ENCODE peak calls at places on chromosomes 3 and 15, in seven cellular contexts. U is IMR-90, K is HCT116, N is tibial artery, F is choroid plexus epithelial cell, I is foreskin fibroblast, Z is BJ. L is an unnamed sample.

GRCh38 chr3:18681946-18682345 is 256.8 kb upstream of the SATB1 start:
- DNase-seq in U (no peak), Z (no peak), K (no peak), I (no peak), F (no peak), N (no peak), L (no peak)

GRCh38 chr3:171846594-171846993 is 3.4 kb downstream of the TMEM212 start:
- DNase-seq in N (no peak), I (peak; percentile 51), U (peak; percentile 91), K (no peak), F (peak; percentile 80), Z (no peak), L (peak; percentile 66)

GRCh38 chr15:89732451-89733172 is 18.4 kb downstream of the MESP1 start:
- DNase-seq in N (no peak), I (no peak), F (no peak), K (no peak), Z (no peak), U (no peak), L (no peak)

GRCh38 chr3:192433704-192434103 is 293.6 kb downstream of the FGF12 start:
- DNase-seq in U (no peak), F (no peak), K (no peak), I (no peak), N (no peak), Z (no peak), L (no peak)

GRCh38 chr15:60591491-60592385 is 112.8 kb upstream of the ICE2 start:
- DNase-seq in Z (no peak), I (peak; percentile 57), F (no peak), U (no peak), K (no peak), N (peak; percentile 73), L (peak; percentile 67)

GRCh38 chr3:114706591-114707224 is 412.9 kb downstream of the TIGIT start:
- DNase-seq in U (peak; percentile 86), I (peak; percentile 77), N (no peak), F (peak; percentile 47), Z (no peak), K (peak; percentile 88), L (peak; percentile 36)

GRCh38 chr3:88180398-88180999 is 30.7 kb downstream of the C3orf38 start:
- DNase-seq in F (peak; percentile 83), U (peak; percentile 58), K (peak; percentile 10), N (no peak), Z (peak; percentile 7), I (peak; percentile 54), L (peak; percentile 42)

GRCh38 chr3:87674397-87675161 is 384.2 kb downstream of the CGGBP1 start:
- DNase-seq in Z (no peak), U (no peak), N (no peak), I (no peak), K (no peak), F (no peak), L (peak; percentile 9)

GRCh38 chr3:63842127-63842526 is 21.5 kb downstream of the THOC7 start:
- DNase-seq in F (no peak), U (no peak), N (no peak), I (no peak), Z (no peak), K (no peak), L (no peak)

GRCh38 chr3:120144267-120144666 is 50.0 kb upstream of the GSK3B start:
- DNase-seq in K (no peak), Z (no peak), I (peak; percentile 56), N (no peak), F (peak; percentile 38), U (peak; percentile 43), L (no peak)
- TF ChIP-seq CTCF in K (no peak), Z (no peak), I (no peak), N (no peak), F (no peak), U (no peak), L (no peak)

DNA sequence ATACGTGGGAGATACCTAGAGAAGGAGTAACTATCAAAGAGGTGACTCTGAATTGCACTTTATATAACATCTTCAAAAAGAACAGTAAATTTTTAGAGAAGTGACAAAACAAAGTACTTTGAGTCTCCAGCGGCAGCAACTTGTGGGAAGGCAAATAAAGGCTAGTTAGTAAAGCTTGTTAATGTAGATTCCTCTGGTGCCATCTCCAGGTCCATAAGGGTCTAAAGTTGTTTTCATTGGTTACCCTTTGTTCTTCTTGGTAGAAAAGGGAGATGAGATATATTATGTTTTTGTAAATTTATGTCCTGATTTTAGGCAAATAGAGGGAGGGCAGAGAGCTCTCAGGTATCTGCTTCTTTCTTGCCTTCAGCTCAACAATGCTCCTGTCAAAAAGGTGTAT is 161.6 kb downstream of the MYRIP start:
- DNase-seq in I (no peak), F (no peak), K (no peak), U (no peak), N (no peak), Z (no peak), L (no peak)
- TF ChIP-seq CTCF in I (no peak), F (no peak), K (no peak), U (no peak), N (no peak), Z (no peak), L (no peak)

GRCh38 chr3:47394140-47394855 is 13.5 kb downstream of the PTPN23 start:
- DNase-seq in K (no peak), U (peak; percentile 56), F (peak; percentile 73), N (no peak), I (peak; percentile 56), Z (no peak), L (no peak)
- TF ChIP-seq CTCF in K (peak; percentile 16), U (peak; percentile 17), F (peak; percentile 25), N (no peak), I (no peak), Z (no peak), L (no peak)

GRCh38 chr3:136070953-136071949 is 105.7 kb downstream of the PPP2R3A start:
- DNase-seq in N (no peak), K (no peak), U (peak; percentile 27), F (peak; percentile 47), Z (peak; percentile 80), I (peak; percentile 79), L (no peak)
- TF ChIP-seq CTCF in N (no peak), K (peak; percentile 46), U (no peak), F (peak; percentile 13), Z (no peak), I (no peak), L (no peak)

L was measured in GM13977.